ENCODE peak calls at places on chromosomes 3 and 15, in six cellular contexts. One of them, this sample, is unnamed.

GRCh38 chr3:112815981-112816380 is 30.7 kb downstream of the CD200R1L start:
- DNase-seq in cortex of kidney: no peak
- DNase-seq in HTR-8/SVneo: peak
- DNase-seq in hypothalamus: no peak
- DNase-seq in fibroblast of mammary gland: peak
- DNase-seq in stimulated activated CD4-positive, alpha-beta T cell treated with anti-CD3 and anti-CD28 coated beads, Interleukin-2, amount 100 ng/mL, for 24 hours: no peak
- DNase-seq in this sample: no peak

GRCh38 chr3:57727096-57727495 is 29.0 kb upstream of the SLMAP start:
- DNase-seq in cortex of kidney: no peak
- DNase-seq in HTR-8/SVneo: no peak
- DNase-seq in hypothalamus: no peak
- DNase-seq in fibroblast of mammary gland: peak
- DNase-seq in stimulated activated CD4-positive, alpha-beta T cell treated with anti-CD3 and anti-CD28 coated beads, Interleukin-2, amount 100 ng/mL, for 24 hours: no peak
- DNase-seq in this sample: no peak

GRCh38 chr3:89699229-89699628 is 591.8 kb downstream of the EPHA3 start:
- DNase-seq in cortex of kidney: no peak
- DNase-seq in HTR-8/SVneo: no peak
- DNase-seq in hypothalamus: no peak
- DNase-seq in fibroblast of mammary gland: no peak
- DNase-seq in stimulated activated CD4-positive, alpha-beta T cell treated with anti-CD3 and anti-CD28 coated beads, Interleukin-2, amount 100 ng/mL, for 24 hours: no peak
- DNase-seq in this sample: peak

GRCh38 chr3:13750215-13750614 is 129.7 kb downstream of the WNT7A start:
- DNase-seq in cortex of kidney: no peak
- DNase-seq in HTR-8/SVneo: no peak
- DNase-seq in hypothalamus: no peak
- DNase-seq in fibroblast of mammary gland: no peak
- DNase-seq in stimulated activated CD4-positive, alpha-beta T cell treated with anti-CD3 and anti-CD28 coated beads, Interleukin-2, amount 100 ng/mL, for 24 hours: no peak
- DNase-seq in this sample: no peak

GRCh38 chr3:187208159-187208558 is 10.9 kb downstream of the RTP1 start:
- DNase-seq in cortex of kidney: no peak
- DNase-seq in HTR-8/SVneo: no peak
- DNase-seq in hypothalamus: no peak
- DNase-seq in fibroblast of mammary gland: peak
- DNase-seq in stimulated activated CD4-positive, alpha-beta T cell treated with anti-CD3 and anti-CD28 coated beads, Interleukin-2, amount 100 ng/mL, for 24 hours: no peak
- DNase-seq in this sample: peak

GRCh38 chr3:102979682-102980378 is 545.0 kb downstream of the ZPLD1 start:
- DNase-seq in cortex of kidney: no peak
- DNase-seq in HTR-8/SVneo: peak
- DNase-seq in hypothalamus: no peak
- DNase-seq in fibroblast of mammary gland: peak
- DNase-seq in stimulated activated CD4-positive, alpha-beta T cell treated with anti-CD3 and anti-CD28 coated beads, Interleukin-2, amount 100 ng/mL, for 24 hours: no peak
- DNase-seq in this sample: peak

GRCh38 chr3:63654931-63655330 is 2.5 kb downstream of the SNTN start:
- DNase-seq in cortex of kidney: no peak
- DNase-seq in HTR-8/SVneo: no peak
- DNase-seq in hypothalamus: no peak
- DNase-seq in fibroblast of mammary gland: peak
- DNase-seq in stimulated activated CD4-positive, alpha-beta T cell treated with anti-CD3 and anti-CD28 coated beads, Interleukin-2, amount 100 ng/mL, for 24 hours: no peak
- DNase-seq in this sample: no peak

GRCh38 chr3:195549931-195550519 is 6.9 kb upstream of the PPP1R2 start:
- DNase-seq in cortex of kidney: no peak
- DNase-seq in HTR-8/SVneo: no peak
- DNase-seq in hypothalamus: no peak
- DNase-seq in fibroblast of mammary gland: no peak
- DNase-seq in stimulated activated CD4-positive, alpha-beta T cell treated with anti-CD3 and anti-CD28 coated beads, Interleukin-2, amount 100 ng/mL, for 24 hours: peak
- DNase-seq in this sample: no peak

GRCh38 chr15:96701443-96701842 is 370.9 kb downstream of the NR2F2 start:
- DNase-seq in cortex of kidney: no peak
- DNase-seq in HTR-8/SVneo: no peak
- DNase-seq in hypothalamus: no peak
- DNase-seq in fibroblast of mammary gland: no peak
- DNase-seq in stimulated activated CD4-positive, alpha-beta T cell treated with anti-CD3 and anti-CD28 coated beads, Interleukin-2, amount 100 ng/mL, for 24 hours: no peak
- DNase-seq in this sample: no peak

GRCh38 chr3:97984061-97984460 is 11.8 kb upstream of the RIOX2 start:
- DNase-seq in cortex of kidney: no peak
- DNase-seq in HTR-8/SVneo: no peak
- DNase-seq in hypothalamus: no peak
- DNase-seq in fibroblast of mammary gland: no peak
- DNase-seq in stimulated activated CD4-positive, alpha-beta T cell treated with anti-CD3 and anti-CD28 coated beads, Interleukin-2, amount 100 ng/mL, for 24 hours: no peak
- DNase-seq in this sample: no peak

GRCh38 chr3:140186421-140186920 is 251.5 kb downstream of the CLSTN2 start:
- DNase-seq in cortex of kidney: no peak
- DNase-seq in HTR-8/SVneo: no peak
- DNase-seq in hypothalamus: no peak
- DNase-seq in fibroblast of mammary gland: peak
- DNase-seq in stimulated activated CD4-positive, alpha-beta T cell treated with anti-CD3 and anti-CD28 coated beads, Interleukin-2, amount 100 ng/mL, for 24 hours: no peak
- DNase-seq in this sample: peak

GRCh38 chr15:70164910-70165791 is 67.4 kb upstream of the TLE3 start:
- DNase-seq in cortex of kidney: no peak
- DNase-seq in HTR-8/SVneo: no peak
- DNase-seq in hypothalamus: no peak
- DNase-seq in fibroblast of mammary gland: no peak
- DNase-seq in stimulated activated CD4-positive, alpha-beta T cell treated with anti-CD3 and anti-CD28 coated beads, Interleukin-2, amount 100 ng/mL, for 24 hours: no peak
- DNase-seq in this sample: no peak

GRCh38 chr3:64743166-64743565 is 55.4 kb upstream of the ADAMTS9 start:
- DNase-seq in cortex of kidney: no peak
- DNase-seq in HTR-8/SVneo: no peak
- DNase-seq in hypothalamus: no peak
- DNase-seq in fibroblast of mammary gland: no peak
- DNase-seq in stimulated activated CD4-positive, alpha-beta T cell treated with anti-CD3 and anti-CD28 coated beads, Interleukin-2, amount 100 ng/mL, for 24 hours: no peak
- DNase-seq in this sample: no peak

GRCh38 chr3:24374801-24375200 is 119.8 kb downstream of the THRB start:
- DNase-seq in cortex of kidney: no peak
- DNase-seq in HTR-8/SVneo: no peak
- DNase-seq in hypothalamus: no peak
- DNase-seq in fibroblast of mammary gland: no peak
- DNase-seq in stimulated activated CD4-positive, alpha-beta T cell treated with anti-CD3 and anti-CD28 coated beads, Interleukin-2, amount 100 ng/mL, for 24 hours: no peak
- DNase-seq in this sample: no peak

This sample was measured in hepatocyte.